ENCODE peak calls at places on chromosomes 6 and 20, in nine cellular contexts. N is stimulated activated CD8-positive, alpha-beta memory T cell treated with anti-CD3 and anti-CD28 coated beads, Interleukin-2, amount 100 ng/mL, for 1 hour; Q is SW 1271; G is left lung; L is activated naive CD8-positive, alpha-beta T cell treated with anti-CD3 and anti-CD28 coated beads for 36 hours; S is NCI-H1048; D is NB4; Z is NCI-H774; J is neural crest cell. K is an unnamed sample.

GRCh38 chr20:25058051-25058796 is at the start of gene ACSS1:
- DNase-seq in G (peak), N (peak), L (peak), Q (peak), J (no peak), S (no peak), Z (peak), D (peak), K (peak)

GRCh38 chr20:35901678-35902544 is 52.4 kb downstream of the SCAND1 start:
- DNase-seq in Z (no peak), N (no peak), L (no peak), G (no peak), J (no peak), Q (peak), S (no peak), D (peak), K (no peak)

GRCh38 chr6:137958809-137959565 is 91.9 kb downstream of the TNFAIP3 start:
- DNase-seq in Z (no peak), S (no peak), G (no peak), Q (no peak), J (no peak), D (peak), N (no peak), L (no peak), K (no peak)

GRCh38 chr20:62389601-62390087 is 2.7 kb downstream of the RPS21 start:
- DNase-seq in Q (no peak), S (no peak), Z (no peak), L (no peak), G (no peak), J (no peak), N (no peak), D (no peak), K (no peak)

GRCh38 chr6:103036846-103037245 is 1643.3 kb downstream of the GRIK2 start:
- DNase-seq in N (no peak), L (no peak), Z (no peak), G (no peak), J (no peak), S (no peak), D (no peak), Q (no peak), K (no peak)

GRCh38 chr6:123640567-123641187 is 3.9 kb upstream of the TRDN start:
- DNase-seq in J (no peak), D (no peak), L (no peak), N (no peak), G (no peak), Q (no peak), Z (no peak), S (no peak), K (no peak)

GRCh38 chr20:44092551-44093248 is 94.3 kb downstream of the JPH2 start:
- DNase-seq in Z (no peak), N (no peak), L (no peak), D (peak), J (peak), G (no peak), Q (peak), S (no peak), K (peak)

GRCh38 chr6:144718431-144718830 is 433.3 kb downstream of the UTRN start:
- DNase-seq in D (no peak), N (no peak), S (no peak), Z (no peak), J (no peak), G (no peak), L (no peak), Q (no peak), K (no peak)

GRCh38 chr6:22471746-22472145 is 97.6 kb upstream of the HDGFL1 start:
- DNase-seq in G (no peak), J (no peak), Z (no peak), Q (no peak), D (no peak), N (no peak), L (no peak), S (no peak), K (no peak)

GRCh38 chr20:36408219-36408618 is 102.1 kb downstream of the DLGAP4 start:
- DNase-seq in S (no peak), Q (no peak), N (no peak), L (no peak), Z (peak), G (no peak), J (no peak), D (no peak), K (no peak)

GRCh38 chr6:137415127-137415833 is 78.9 kb downstream of the OLIG3 start:
- DNase-seq in L (peak), Q (no peak), D (peak), N (peak), S (no peak), J (peak), Z (peak), G (peak), K (peak)

GRCh38 chr6:75483136-75483952 is 10.3 kb downstream of the FILIP1 start:
- DNase-seq in G (no peak), J (no peak), S (no peak), Q (no peak), L (no peak), Z (no peak), N (no peak), D (no peak), K (no peak)

GRCh38 chr6:149134531-149134933 is 183.0 kb upstream of the TAB2 start:
- DNase-seq in S (no peak), Z (no peak), Q (no peak), J (no peak), L (no peak), D (no peak), N (no peak), G (no peak), K (no peak)

GRCh38 chr6:53710788-53711187 is 45.2 kb upstream of the KLHL31 start:
- DNase-seq in Q (no peak), D (no peak), G (no peak), S (no peak), Z (no peak), N (no peak), J (no peak), L (no peak), K (no peak)

GRCh38 chr6:66689608-66690007 is 982.6 kb upstream of the EYS start:
- DNase-seq in D (no peak), L (no peak), S (no peak), Q (no peak), J (no peak), Z (no peak), N (no peak), G (no peak), K (no peak)

GRCh38 chr6:32529697-32530429 is at the start of gene HLA-DRB5:
- DNase-seq in S (no peak), D (peak), Q (no peak), G (no peak), L (no peak), Z (no peak), N (no peak), J (no peak), K (peak)

GRCh38 chr20:61986762-61987321 is 78.8 kb downstream of the TAF4 start:
- DNase-seq in Z (no peak), Q (no peak), J (no peak), D (no peak), N (no peak), L (no peak), S (no peak), G (peak), K (no peak)

GRCh38 chr6:105844275-105844848 is 241.8 kb upstream of the PRDM1 start:
- DNase-seq in N (no peak), L (no peak), J (no peak), S (no peak), G (peak), Q (no peak), Z (no peak), D (no peak), K (no peak)

GRCh38 chr6:10749734-10750133 is 2.1 kb downstream of the TMEM14B start:
- DNase-seq in J (no peak), Z (no peak), G (no peak), S (no peak), Q (no peak), N (no peak), L (no peak), D (no peak), K (no peak)

GRCh38 chr6:154350293-154350692 is 6.3 kb downstream of the IPCEF1 start:
- DNase-seq in N (no peak), Z (no peak), L (no peak), S (no peak), D (no peak), J (no peak), G (no peak), Q (no peak), K (no peak)

GRCh38 chr20:44038681-44039123 is 124.0 kb downstream of the TOX2 start:
- DNase-seq in S (no peak), Z (no peak), J (no peak), L (no peak), G (no peak), Q (no peak), D (no peak), N (no peak), K (no peak)

GRCh38 chr6:89564752-89565427 is 73.7 kb downstream of the LYRM2 start:
- DNase-seq in S (no peak), Q (no peak), D (no peak), J (no peak), L (no peak), G (no peak), N (no peak), Z (peak), K (no peak)

GRCh38 chr6:63634630-63635029 is 972 bp upstream of the PHF3 start:
- DNase-seq in S (no peak), L (no peak), D (no peak), Z (no peak), J (no peak), G (no peak), Q (no peak), N (no peak), K (no peak)

GRCh38 chr6:142398353-142398752 is 96.5 kb downstream of the ADGRG6 start:
- DNase-seq in Q (no peak), J (no peak), S (no peak), D (no peak), N (no peak), L (no peak), Z (no peak), G (no peak), K (no peak)

GRCh38 chr20:58699246-58700107 is 6.9 kb downstream of the NPEPL1 start:
- DNase-seq in L (no peak), Q (no peak), Z (no peak), D (no peak), S (no peak), G (peak), J (no peak), N (no peak), K (no peak)

GRCh38 chr6:22251331-22251730 is 45.5 kb downstream of the PRL start:
- DNase-seq in S (no peak), J (no peak), L (no peak), D (no peak), Z (no peak), Q (no peak), G (no peak), N (no peak), K (no peak)

GRCh38 chr6:63295553-63295952 is 24.2 kb downstream of the LGSN start:
- DNase-seq in N (no peak), J (no peak), S (no peak), Z (no peak), Q (peak), L (no peak), D (no peak), G (no peak), K (no peak)